ENCODE peak calls at places on chromosome 18, in four cellular contexts. N is SW 1271; H is upper lobe of right lung; S is activated naive CD8-positive, alpha-beta T cell treated with anti-CD3 and anti-CD28 coated beads, Interleukin-2, amount 50 U/mL, for 24 hours. W is an unnamed sample.

GRCh38 chr18:48605408-48605845 is 66.6 kb downstream of the CTIF start:
- DNase-seq in N (no peak), H (no peak), S (no peak), W (no peak)

GRCh38 chr18:54209471-54210180 is 14.8 kb downstream of the MBD2 start:
- DNase-seq in N (no peak), H (no peak), S (no peak), W (no peak)

GRCh38 chr18:8701546-8702118 is 3.7 kb upstream of the MTCL1 start:
- DNase-seq in N (no peak), H (no peak), S (no peak), W (no peak)

GRCh38 chr18:57619881-57620280 is 1.8 kb downstream of the NARS1 start:
- DNase-seq in N (no peak), H (no peak), S (no peak), W (no peak)

GRCh38 chr18:59512025-59512710 is 153.1 kb upstream of the LMAN1 start:
- DNase-seq in N (no peak), H (no peak), S (no peak), W (no peak)

GRCh38 chr18:55781481-55781957 is 193.5 kb upstream of the TCF4 start:
- DNase-seq in N (no peak), H (no peak), S (no peak), W (no peak)

GRCh38 chr18:25533088-25533676 is 181.2 kb upstream of the ZNF521 start:
- DNase-seq in N (no peak), H (no peak), S (no peak), W (no peak)

GRCh38 chr18:22703883-22704626 is 229.1 kb upstream of the RBBP8 start:
- DNase-seq in N (no peak), H (no peak), S (no peak), W (no peak)

GRCh38 chr18:13268035-13268700 is 49.6 kb downstream of the LDLRAD4 start:
- DNase-seq in N (no peak), H (peak), S (no peak), W (no peak)

GRCh38 chr18:61464551-61465102 is 131.4 kb downstream of the CDH20 start:
- DNase-seq in N (no peak), H (no peak), S (no peak), W (no peak)

GRCh38 chr18:29063346-29063745 is 886.4 kb upstream of the CDH2 start:
- DNase-seq in N (no peak), H (no peak), S (no peak), W (no peak)

GRCh38 chr18:35045121-35045520 is 3.9 kb downstream of the MAPRE2 start:
- DNase-seq in N (no peak), H (no peak), S (no peak), W (no peak)

GRCh38 chr18:49691177-49691608 is 122.1 kb downstream of the ACAA2 start:
- DNase-seq in N (no peak), H (no peak), S (no peak), W (no peak)

GRCh38 chr18:63365909-63366269 is 1.1 kb downstream of the KDSR start:
- DNase-seq in N (no peak), H (no peak), S (peak), W (no peak)